ENCODE peak calls at places on chromosomes 11 and 22, in eight cellular contexts. P is lower leg skin, J is WERI-Rb-1, K is right lobe of liver, C is B cell, O is transverse colon, S is endodermal cell, M is RWPE1. Y is an unnamed sample.

GRCh38 chr22:50016308-50016987 is 3.9 kb upstream of the IL17REL start:
- DNase-seq in K (no peak), O (peak; percentile 6), M (no peak), P (no peak), S (no peak), C (no peak), J (no peak), Y (no peak)

GRCh38 chr11:58813693-58814092 is 30.8 kb downstream of the GLYATL2 start:
- DNase-seq in S (no peak), P (no peak), M (no peak), O (no peak), J (no peak), C (no peak), K (no peak), Y (no peak)

GRCh38 chr11:20373568-20374209 is 10.2 kb downstream of the HTATIP2 start:
- DNase-seq in O (no peak), S (no peak), K (no peak), J (no peak), P (no peak), M (no peak), C (no peak), Y (no peak)

GRCh38 chr11:34204396-34205279 is 99.2 kb downstream of the NAT10 start:
- DNase-seq in C (no peak), O (no peak), K (no peak), J (no peak), M (peak; percentile 90), S (no peak), P (no peak), Y (no peak)

GRCh38 chr11:63598556-63598955 is 15.7 kb downstream of the PLAAT3 start:
- DNase-seq in M (no peak), O (no peak), S (no peak), P (peak; percentile 65), J (no peak), C (no peak), K (no peak), Y (no peak)

GRCh38 chr22:35597692-35598395 is 19.3 kb downstream of the MB start:
- DNase-seq in S (no peak), M (no peak), J (no peak), K (peak; percentile 37), C (no peak), P (no peak), O (no peak), Y (no peak)

GRCh38 chr11:64321533-64321932 is 3.6 kb downstream of the PRDX5 start:
- DNase-seq in O (peak; percentile 85), J (no peak), K (no peak), M (peak; percentile 71), S (no peak), P (no peak), C (no peak), Y (no peak)

GRCh38 chr11:12430912-12431311 is 53.5 kb downstream of the PARVA start:
- DNase-seq in J (no peak), P (peak; percentile 91), M (peak; percentile 90), O (peak; percentile 74), S (no peak), C (no peak), K (no peak), Y (no peak)

GRCh38 chr22:41939981-41940852 is 6.7 kb downstream of the CENPM start:
- DNase-seq in O (peak; percentile 94), S (peak; percentile 47), P (peak; percentile 90), C (peak; percentile 95), K (no peak), M (no peak), J (no peak), Y (peak; percentile 84)

GRCh38 chr22:43928418-43929307 is 5.1 kb downstream of the PNPLA3 start:
- DNase-seq in M (no peak), J (no peak), S (no peak), C (no peak), P (no peak), K (no peak), O (no peak), Y (no peak)

GRCh38 chr11:59545179-59546020 is 34.1 kb downstream of the OR4D9 start:
- DNase-seq in C (no peak), M (peak; percentile 80), K (no peak), J (no peak), S (no peak), P (no peak), O (no peak), Y (no peak)

GRCh38 chr22:44092636-44093220 is 68.6 kb downstream of the PARVB start:
- DNase-seq in K (peak; percentile 33), C (no peak), M (no peak), O (no peak), P (no peak), J (no peak), S (no peak), Y (no peak)

GRCh38 chr11:11584446-11584810 is 37.4 kb downstream of the GALNT18 start:
- DNase-seq in S (no peak), O (no peak), M (peak; percentile 95), J (no peak), P (no peak), C (no peak), K (no peak), Y (no peak)

GRCh38 chr11:61890536-61891330 is 612 bp downstream of the FADS3 start:
- DNase-seq in J (peak; percentile 37), O (peak; percentile 38), M (peak; percentile 49), S (peak; percentile 80), K (no peak), P (peak; percentile 94), C (peak; percentile 63), Y (no peak)

GRCh38 chr11:44519989-44520737 is 45.3 kb upstream of the CD82 start:
- DNase-seq in O (no peak), J (no peak), K (no peak), M (no peak), C (no peak), P (no peak), S (no peak), Y (no peak)

GRCh38 chr11:4430060-4430459 is 19.0 kb upstream of the OR52K2 start:
- DNase-seq in K (no peak), P (no peak), C (no peak), M (no peak), J (no peak), O (no peak), S (no peak), Y (no peak)

GRCh38 chr11:93005239-93005638 is 35.8 kb downstream of the MTNR1B start:
- DNase-seq in P (no peak), J (no peak), S (no peak), O (no peak), C (no peak), K (no peak), M (peak; percentile 88), Y (no peak)

GRCh38 chr11:95593101-95593500 is 196.5 kb downstream of the FAM76B start:
- DNase-seq in J (no peak), C (no peak), M (no peak), S (no peak), O (no peak), K (peak; percentile 50), P (no peak), Y (no peak)

DNA sequence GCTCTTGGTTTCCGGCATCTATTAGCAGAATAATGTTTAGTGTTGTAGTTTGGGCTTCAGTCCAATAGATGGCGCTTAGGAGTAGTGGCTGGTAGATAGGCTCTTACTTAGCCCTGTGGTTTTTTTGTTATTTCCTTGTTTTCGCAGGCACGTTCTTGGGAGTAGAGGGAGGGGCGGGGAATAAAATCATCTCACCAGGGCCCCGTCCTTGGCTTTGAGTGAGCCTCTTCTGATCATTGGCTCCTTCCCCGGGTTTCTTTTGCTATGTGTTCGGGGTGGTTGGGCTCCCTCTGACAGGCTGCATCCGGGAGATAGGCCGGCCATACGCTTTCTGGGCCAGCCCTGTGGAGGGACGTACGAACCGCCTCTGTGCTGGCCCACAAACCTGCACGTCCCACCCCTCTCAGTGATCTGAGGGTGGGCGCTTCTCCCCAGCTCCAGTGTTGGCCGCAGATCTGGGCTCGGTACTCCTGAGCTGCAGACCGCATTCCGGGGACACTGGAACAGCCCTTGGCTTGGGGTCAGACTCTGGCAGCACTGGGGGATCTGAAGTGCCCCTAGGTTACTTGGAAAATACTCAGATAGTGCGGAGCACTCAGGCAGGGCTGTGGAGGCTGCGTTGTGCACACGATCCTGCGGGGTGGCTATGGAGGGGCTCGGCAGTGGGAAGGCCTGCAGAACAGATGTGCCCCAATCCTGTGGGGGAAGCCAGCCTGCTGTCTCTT is 217.0 kb downstream of the DYNC2H1 start:
- DNase-seq in P (no peak), J (peak; percentile 44), S (peak; percentile 83), M (peak; percentile 42), O (peak; percentile 9), K (no peak), C (peak; percentile 29), Y (peak; percentile 59)
- TF ChIP-seq CTCF in P (no peak), J (peak; percentile 79), S (peak; percentile 82), M (peak; percentile 69), O (peak; percentile 53), K (peak; percentile 39), C (peak; percentile 46), Y (peak; percentile 71)

GRCh38 chr22:30892731-30893221 is 75.8 kb downstream of the MORC2 start:
- DNase-seq in M (no peak), P (peak; percentile 75), J (no peak), K (no peak), C (no peak), O (no peak), S (peak; percentile 35), Y (no peak)
- TF ChIP-seq CTCF in M (no peak), P (no peak), J (no peak), K (no peak), C (no peak), O (no peak), S (no peak), Y (no peak)

DNA sequence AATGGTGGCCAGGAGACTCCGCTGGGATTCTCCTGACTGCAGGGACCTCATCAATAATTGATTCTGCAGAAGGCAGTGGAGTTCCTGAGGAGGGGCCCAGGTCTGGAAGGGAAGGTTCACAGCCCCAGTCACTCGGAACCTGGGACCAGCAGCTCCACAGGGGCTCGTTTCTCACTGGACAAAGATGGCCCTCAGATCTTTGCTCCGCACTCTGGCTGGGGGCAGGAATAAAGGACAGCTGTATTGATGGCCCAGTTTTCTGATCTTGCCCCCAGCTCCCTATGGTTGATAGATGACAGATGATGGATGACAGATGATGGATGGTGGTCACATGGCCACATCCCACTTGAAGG is 11.3 kb upstream of the BCR start:
- DNase-seq in K (no peak), M (no peak), C (no peak), J (no peak), S (no peak), O (no peak), P (no peak), Y (no peak)
- TF ChIP-seq CTCF in K (no peak), M (no peak), C (no peak), J (no peak), S (no peak), O (no peak), P (no peak), Y (no peak)

DNA sequence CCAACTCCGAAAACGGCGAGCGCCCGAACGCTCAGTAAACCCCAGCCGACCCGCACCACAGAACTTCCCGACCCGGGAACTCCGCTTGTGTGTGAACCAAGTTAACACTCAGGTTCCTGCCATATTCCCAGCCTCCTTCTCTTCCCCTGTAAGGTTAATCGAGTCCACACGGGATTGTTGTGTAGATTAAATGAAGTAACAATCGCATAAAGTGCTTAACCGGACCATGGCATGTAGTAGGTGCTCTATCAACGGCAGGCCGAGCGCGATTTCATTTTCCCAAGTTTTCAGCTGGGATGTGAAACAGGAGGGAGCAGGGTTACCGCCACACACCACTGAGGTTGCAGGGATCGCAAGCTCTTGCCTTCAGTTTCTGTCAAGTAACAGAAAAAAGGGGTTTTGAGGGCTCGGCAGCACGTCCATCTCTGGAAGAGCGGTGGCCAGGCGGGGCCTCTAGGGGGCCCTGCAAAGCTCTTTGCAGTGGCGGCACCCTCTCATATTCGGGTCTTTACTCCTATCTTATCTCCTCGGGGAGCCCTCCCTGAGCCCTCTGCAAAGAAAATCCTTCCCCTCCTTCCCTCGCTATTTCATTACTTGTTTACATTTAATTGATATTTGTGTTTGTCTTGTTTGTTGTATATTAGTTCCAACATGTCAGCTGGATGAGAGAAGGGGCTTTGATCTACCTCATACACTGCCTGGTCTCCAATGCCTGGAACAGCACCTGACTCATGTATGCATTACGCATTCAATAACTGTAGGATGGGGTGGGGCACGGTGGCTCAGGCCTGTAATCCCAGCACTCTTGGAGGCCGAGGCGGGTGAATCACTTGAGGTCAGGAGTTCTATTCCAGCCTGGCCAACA is 792 bp upstream of the PLEKHA7 start:
- DNase-seq in J (peak; percentile 60), S (peak; percentile 77), C (peak; percentile 34), K (no peak), P (peak; percentile 85), M (peak; percentile 62), O (peak; percentile 71), Y (peak; percentile 66)
- TF ChIP-seq CTCF in J (peak; percentile 84), S (peak; percentile 89), C (peak; percentile 45), K (peak; percentile 33), P (no peak), M (peak; percentile 23), O (peak; percentile 44), Y (peak; percentile 47)

Y was measured in GM10248.